ENCODE peak calls at places on chromosomes 6 and 20, in five cellular contexts. One of them, this sample, is unnamed.

GRCh38 chr6:88548891-88549505 is 382.9 kb upstream of the CNR1 start:
- DNase-seq in memory B cell: no peak
- DNase-seq in hepatic stellate cell: no peak
- DNase-seq in psoas muscle: no peak
- DNase-seq in Kasumi-1: no peak
- DNase-seq in this sample: no peak

GRCh38 chr6:151961809-151962208 is 154.3 kb downstream of the ESR1 start:
- DNase-seq in memory B cell: no peak
- DNase-seq in hepatic stellate cell: no peak
- DNase-seq in psoas muscle: no peak
- DNase-seq in Kasumi-1: no peak
- DNase-seq in this sample: no peak

GRCh38 chr6:110116258-110116657 is 63.2 kb downstream of the WASF1 start:
- DNase-seq in memory B cell: no peak
- DNase-seq in hepatic stellate cell: no peak
- DNase-seq in psoas muscle: no peak
- DNase-seq in Kasumi-1: no peak
- DNase-seq in this sample: no peak

GRCh38 chr6:170128811-170129681 is 161.8 kb downstream of the DLL1 start:
- DNase-seq in memory B cell: no peak
- DNase-seq in hepatic stellate cell: no peak
- DNase-seq in psoas muscle: no peak
- DNase-seq in Kasumi-1: no peak
- DNase-seq in this sample: no peak

GRCh38 chr6:49787176-49787575 is at the start of gene PGK2:
- DNase-seq in memory B cell: no peak
- DNase-seq in hepatic stellate cell: no peak
- DNase-seq in psoas muscle: no peak
- DNase-seq in Kasumi-1: no peak
- DNase-seq in this sample: no peak

GRCh38 chr6:3748726-3749389 is 2.7 kb downstream of the PXDC1 start:
- DNase-seq in memory B cell: no peak
- DNase-seq in hepatic stellate cell: no peak
- DNase-seq in psoas muscle: no peak
- DNase-seq in Kasumi-1: no peak
- DNase-seq in this sample: no peak

GRCh38 chr6:6332240-6332639 is 11.8 kb upstream of the F13A1 start:
- DNase-seq in memory B cell: peak; percentile 13
- DNase-seq in hepatic stellate cell: no peak
- DNase-seq in psoas muscle: no peak
- DNase-seq in Kasumi-1: peak; percentile 87
- DNase-seq in this sample: no peak

GRCh38 chr6:788058-788457 is 95.1 kb upstream of the EXOC2 start:
- DNase-seq in memory B cell: no peak
- DNase-seq in hepatic stellate cell: no peak
- DNase-seq in psoas muscle: no peak
- DNase-seq in Kasumi-1: no peak
- DNase-seq in this sample: no peak

GRCh38 chr6:26240981-26241770 is 123.8 kb upstream of the BTN3A2 start:
- DNase-seq in memory B cell: peak; percentile 56
- DNase-seq in hepatic stellate cell: no peak
- DNase-seq in psoas muscle: no peak
- DNase-seq in Kasumi-1: no peak
- DNase-seq in this sample: no peak

GRCh38 chr20:909641-910040 is 6.5 kb downstream of the ANGPT4 start:
- DNase-seq in memory B cell: no peak
- DNase-seq in hepatic stellate cell: no peak
- DNase-seq in psoas muscle: no peak
- DNase-seq in Kasumi-1: no peak
- DNase-seq in this sample: no peak

GRCh38 chr6:128482642-128483041 is 37.8 kb downstream of the PTPRK start:
- DNase-seq in memory B cell: no peak
- DNase-seq in hepatic stellate cell: no peak
- DNase-seq in psoas muscle: no peak
- DNase-seq in Kasumi-1: no peak
- DNase-seq in this sample: no peak

GRCh38 chr6:85600713-85601313 is 7.2 kb upstream of the SNX14 start:
- DNase-seq in memory B cell: no peak
- DNase-seq in hepatic stellate cell: no peak
- DNase-seq in psoas muscle: no peak
- DNase-seq in Kasumi-1: no peak
- DNase-seq in this sample: no peak

GRCh38 chr6:161161889-161162624 is 111.8 kb downstream of the AGPAT4 start:
- DNase-seq in memory B cell: no peak
- DNase-seq in hepatic stellate cell: no peak
- DNase-seq in psoas muscle: no peak
- DNase-seq in Kasumi-1: no peak
- DNase-seq in this sample: no peak

GRCh38 chr20:33604084-33604990 is 57.8 kb upstream of the C20orf144 start:
- DNase-seq in memory B cell: no peak
- DNase-seq in hepatic stellate cell: no peak
- DNase-seq in psoas muscle: no peak
- DNase-seq in Kasumi-1: no peak
- DNase-seq in this sample: no peak

GRCh38 chr6:168414696-168415095 is 26.3 kb upstream of the SMOC2 start:
- DNase-seq in memory B cell: no peak
- DNase-seq in hepatic stellate cell: no peak
- DNase-seq in psoas muscle: no peak
- DNase-seq in Kasumi-1: no peak
- DNase-seq in this sample: no peak

GRCh38 chr6:79984261-79984660 is 20.2 kb upstream of the TTK start:
- DNase-seq in memory B cell: no peak
- DNase-seq in hepatic stellate cell: no peak
- DNase-seq in psoas muscle: no peak
- DNase-seq in Kasumi-1: peak; percentile 19
- DNase-seq in this sample: no peak

GRCh38 chr6:145372671-145373123 is 362.6 kb downstream of the EPM2A start:
- DNase-seq in memory B cell: no peak
- DNase-seq in hepatic stellate cell: peak; percentile 11
- DNase-seq in psoas muscle: no peak
- DNase-seq in Kasumi-1: no peak
- DNase-seq in this sample: no peak

GRCh38 chr20:45308078-45308778 is at the start of gene MATN4:
- DNase-seq in memory B cell: no peak
- DNase-seq in hepatic stellate cell: no peak
- DNase-seq in psoas muscle: no peak
- DNase-seq in Kasumi-1: no peak
- DNase-seq in this sample: no peak

GRCh38 chr6:307065-307814 is 15.0 kb downstream of the DUSP22 start:
- DNase-seq in memory B cell: no peak
- DNase-seq in hepatic stellate cell: no peak
- DNase-seq in psoas muscle: no peak
- DNase-seq in Kasumi-1: no peak
- DNase-seq in this sample: no peak